ENCODE peak calls at places on chromosomes 5 and 9, in eight cellular contexts. K is endothelial cell, F is neural crest cell, I is hepatocyte, R is NB4, Z is GM12864, V is GM12865, T is foreskin fibroblast. G is an unnamed sample.
A peak's percentile ranks its signal among the peaks of the same experiment; 100 is the strongest.

GRCh38 chr9:107486674-107487520 is 2.7 kb downstream of the KLF4 start:
- DNase-seq in K (no peak), F (no peak), I (no peak), R (no peak), Z (no peak), V (no peak), T (peak; percentile 21), G (no peak)

GRCh38 chr9:130662927-130663257 is 1.5 kb upstream of the PRDM12 start:
- DNase-seq in K (no peak), F (no peak), I (no peak), R (no peak), Z (no peak), V (no peak), T (no peak), G (no peak)

GRCh38 chr5:176737001-176737745 is 73.2 kb upstream of the UNC5A start:
- DNase-seq in K (no peak), F (no peak), I (peak; percentile 42), R (no peak), Z (no peak), V (no peak), T (no peak), G (no peak)

GRCh38 chr5:80437326-80437725 is 29.5 kb downstream of the ZFYVE16 start:
- DNase-seq in K (no peak), F (no peak), I (no peak), R (peak; percentile 56), Z (no peak), V (no peak), T (no peak), G (no peak)

GRCh38 chr5:23208959-23209431 is 298.4 kb upstream of the PRDM9 start:
- DNase-seq in K (peak; percentile 60), F (peak; percentile 28), I (peak; percentile 86), R (peak; percentile 78), Z (no peak), V (peak; percentile 34), T (peak; percentile 2), G (peak; percentile 42)

GRCh38 chr5:91070761-91071429 is 312.2 kb downstream of the ARRDC3 start:
- DNase-seq in K (no peak), F (no peak), I (no peak), R (no peak), Z (no peak), V (no peak), T (no peak), G (no peak)

GRCh38 chr5:6404129-6404528 is 25.8 kb upstream of the MED10 start:
- DNase-seq in K (no peak), F (no peak), I (no peak), R (no peak), Z (peak; percentile 16), V (peak; percentile 31), T (peak; percentile 43), G (peak; percentile 33)

GRCh38 chr5:157821822-157822622 is 36.9 kb downstream of the CLINT1 start:
- DNase-seq in K (no peak), F (no peak), I (no peak), R (no peak), Z (no peak), V (no peak), T (peak; percentile 45), G (no peak)

GRCh38 chr5:176881021-176881749 is 18.0 kb downstream of the HK3 start:
- DNase-seq in K (no peak), F (no peak), I (no peak), R (no peak), Z (no peak), V (no peak), T (no peak), G (no peak)

GRCh38 chr9:126885089-126885753 is 24.8 kb downstream of the ZBTB34 start:
- DNase-seq in K (peak; percentile 31), F (no peak), I (peak; percentile 72), R (peak; percentile 15), Z (no peak), V (no peak), T (peak; percentile 54), G (no peak)

GRCh38 chr9:127873886-127874285 is 3.6 kb downstream of the AK1 start:
- DNase-seq in K (no peak), F (no peak), I (no peak), R (no peak), Z (no peak), V (no peak), T (peak; percentile 89), G (no peak)

GRCh38 chr5:132422720-132423442 is 53.4 kb downstream of the SLC22A5 start:
- DNase-seq in K (no peak), F (no peak), I (peak; percentile 86), R (peak; percentile 91), Z (peak; percentile 61), V (peak; percentile 85), T (peak; percentile 78), G (peak; percentile 55)

GRCh38 chr5:55766408-55766807 is 28.5 kb downstream of the DDX4 start:
- DNase-seq in K (no peak), F (no peak), I (no peak), R (no peak), Z (no peak), V (no peak), T (no peak), G (no peak)

GRCh38 chr5:155293605-155294178 is 280.1 kb downstream of the KIF4B start:
- DNase-seq in K (no peak), F (no peak), I (peak; percentile 12), R (no peak), Z (no peak), V (no peak), T (no peak), G (no peak)

DNA sequence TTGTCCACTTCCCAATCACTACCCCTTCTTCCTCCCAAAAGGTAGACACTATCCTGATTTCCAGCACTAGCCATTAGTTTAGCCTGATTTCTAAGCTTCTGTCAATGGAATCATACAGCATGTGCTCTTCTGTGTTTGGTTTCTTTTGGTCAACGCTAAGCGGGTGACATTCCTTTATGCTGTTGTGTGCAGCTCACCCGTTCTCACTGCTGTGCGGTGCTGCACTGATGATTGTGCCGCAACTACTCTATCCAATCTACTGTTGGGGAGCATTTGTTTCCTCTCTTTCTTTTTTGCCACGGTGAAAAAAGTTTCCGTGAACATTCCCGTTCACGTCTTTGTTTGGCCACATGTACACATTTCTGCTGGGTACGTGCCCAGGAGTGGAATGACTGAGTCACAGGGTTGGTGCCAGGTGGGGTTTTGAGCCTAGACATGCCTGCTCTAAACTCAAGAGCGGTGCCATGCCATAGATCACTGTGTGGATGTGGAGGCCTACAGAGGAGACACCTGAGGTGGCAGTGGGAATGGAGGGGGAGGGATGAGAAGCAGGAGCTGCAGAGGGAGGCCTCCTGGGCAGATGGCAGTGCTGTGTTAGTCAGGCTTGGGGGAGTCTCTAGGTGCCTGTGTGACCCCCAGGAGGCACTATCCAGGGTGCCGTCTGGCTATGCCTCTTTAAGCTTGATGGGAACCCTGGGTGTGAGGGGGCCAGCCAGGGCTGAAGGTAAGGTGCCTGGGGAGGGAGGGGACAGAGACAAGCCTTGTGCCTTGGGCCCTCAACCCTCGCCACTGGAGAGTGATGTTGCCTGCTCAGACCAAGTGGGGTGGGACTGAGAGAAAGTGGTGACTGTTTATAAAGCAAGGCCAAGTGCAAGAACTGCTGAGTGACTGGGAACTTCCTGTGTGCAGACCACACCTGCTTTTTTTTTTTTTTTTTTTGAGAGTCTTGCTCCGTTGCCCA is 11.4 kb upstream of the ANKRD33B start:
- DNase-seq in K (no peak), F (no peak), I (no peak), R (no peak), Z (no peak), V (peak; percentile 67), T (no peak), G (peak; percentile 60)
- TF ChIP-seq CTCF in K (no peak), F (no peak), I (no peak), R (no peak), Z (no peak), V (no peak), T (no peak), G (no peak)

GRCh38 chr5:162603399-162603798 is 535.8 kb downstream of the GABRG2 start:
- DNase-seq in K (no peak), F (no peak), I (no peak), R (no peak), Z (no peak), V (no peak), T (no peak), G (no peak)

GRCh38 chr5:162607879-162608278 is 540.3 kb downstream of the GABRG2 start:
- DNase-seq in K (no peak), F (no peak), I (no peak), R (no peak), Z (no peak), V (no peak), T (no peak), G (no peak)
- TF ChIP-seq CTCF in K (peak; percentile 29), F (peak; percentile 59), I (peak; percentile 33), R (no peak), Z (no peak), V (peak; percentile 13), T (no peak), G (no peak)

DNA sequence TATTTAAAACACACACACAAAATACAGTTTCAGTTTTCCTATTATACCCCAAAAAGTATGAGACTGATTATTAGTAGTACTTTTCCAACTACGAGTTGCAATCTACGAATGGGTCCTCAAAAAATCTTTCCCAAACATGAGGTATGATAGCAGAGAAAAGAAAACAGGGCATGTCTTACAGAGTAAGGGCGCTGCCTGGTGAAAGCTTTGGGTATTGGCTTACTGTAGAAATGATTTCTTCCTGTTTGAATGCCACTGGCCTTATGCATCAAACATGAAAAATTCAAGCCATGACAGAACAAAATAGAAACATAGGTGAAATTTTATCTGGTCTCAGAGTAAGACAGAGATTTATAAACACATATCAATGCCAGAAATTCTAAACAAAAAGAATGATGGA is 448.0 kb downstream of the SPOCK1 start:
- DNase-seq in K (no peak), F (no peak), I (no peak), R (no peak), Z (no peak), V (no peak), T (peak; percentile 14), G (no peak)
- TF ChIP-seq CTCF in K (no peak), F (peak; percentile 45), I (peak; percentile 33), R (peak; percentile 7), Z (no peak), V (no peak), T (peak; percentile 15), G (no peak)

GRCh38 chr5:10364186-10364689 is 10.7 kb downstream of the MARCHF6 start:
- DNase-seq in K (no peak), F (no peak), I (no peak), R (peak; percentile 50), Z (no peak), V (peak; percentile 41), T (no peak), G (no peak)
- TF ChIP-seq CTCF in K (no peak), F (peak; percentile 42), I (no peak), R (peak; percentile 40), Z (peak; percentile 44), V (peak; percentile 25), T (no peak), G (no peak)

GRCh38 chr9:95124582-95125359 is 192.7 kb downstream of the FANCC start:
- DNase-seq in K (peak; percentile 26), F (no peak), I (no peak), R (no peak), Z (no peak), V (no peak), T (no peak), G (no peak)
- TF ChIP-seq CTCF in K (no peak), F (peak; percentile 40), I (peak; percentile 30), R (peak; percentile 16), Z (no peak), V (no peak), T (peak; percentile 8), G (no peak)

G was measured in GM10248.